ENCODE peak calls at places on chromosome 15, in five cellular contexts. M is GM23248, Z is neuronal stem cell, F is fibroblast of lung, S is IMR-90. G is an unnamed sample.

GRCh38 chr15:71512281-71513016 is 297.9 kb upstream of the NR2E3 start:
- DNase-seq in M (no peak), Z (no peak), F (no peak), S (no peak), G (peak; percentile 22)

GRCh38 chr15:75733761-75734651 is 21.4 kb upstream of the CSPG4 start:
- DNase-seq in M (no peak), Z (no peak), F (no peak), S (no peak), G (no peak)

GRCh38 chr15:48147358-48147757 is 26.6 kb downstream of the SLC24A5 start:
- DNase-seq in M (no peak), Z (no peak), F (no peak), S (peak; percentile 11), G (no peak)

GRCh38 chr15:80234883-80235282 is 17.1 kb downstream of the CTXND1 start:
- DNase-seq in M (peak; percentile 59), Z (no peak), F (peak; percentile 32), S (peak; percentile 14), G (peak; percentile 48)

GRCh38 chr15:81312790-81313543 is 11.0 kb downstream of the STARD5 start:
- DNase-seq in M (peak; percentile 99), Z (no peak), F (peak; percentile 99), S (peak; percentile 99), G (peak; percentile 99)

GRCh38 chr15:84873997-84874396 is 10.5 kb upstream of the SLC28A1 start:
- DNase-seq in M (no peak), Z (no peak), F (no peak), S (no peak), G (no peak)

GRCh38 chr15:74319596-74320357 is 47.7 kb downstream of the CYP11A1 start:
- DNase-seq in M (peak; percentile 9), Z (peak; percentile 80), F (no peak), S (no peak), G (no peak)

GRCh38 chr15:23372284-23372683 is 17.7 kb downstream of the GOLGA8S start:
- DNase-seq in M (no peak), Z (no peak), F (no peak), S (no peak), G (no peak)

GRCh38 chr15:52423852-52424251 is 104.8 kb downstream of the MYO5A start:
- DNase-seq in M (no peak), Z (no peak), F (no peak), S (no peak), G (no peak)

GRCh38 chr15:89776274-89777072 is at the start of gene MESP2:
- DNase-seq in M (peak; percentile 90), Z (peak; percentile 77), F (peak; percentile 76), S (peak; percentile 65), G (peak; percentile 51)

GRCh38 chr15:24734391-24734790 is 58.8 kb downstream of the NPAP1 start:
- DNase-seq in M (no peak), Z (no peak), F (no peak), S (no peak), G (peak; percentile 25)

GRCh38 chr15:101047301-101047781 is 128.2 kb downstream of the LRRK1 start:
- DNase-seq in M (no peak), Z (no peak), F (peak; percentile 51), S (no peak), G (no peak)

GRCh38 chr15:68408971-68409370 is 23.0 kb downstream of the ITGA11 start:
- DNase-seq in M (no peak), Z (no peak), F (no peak), S (no peak), G (no peak)

GRCh38 chr15:48112242-48112641 is 8.5 kb upstream of the SLC24A5 start:
- DNase-seq in M (peak; percentile 7), Z (peak; percentile 38), F (peak; percentile 49), S (peak; percentile 30), G (peak; percentile 51)

GRCh38 chr15:22259881-22260421 is 179.6 kb downstream of the OR4M2 start:
- DNase-seq in M (no peak), Z (no peak), F (no peak), S (no peak), G (no peak)

GRCh38 chr15:35519536-35520149 is 26.3 kb downstream of the DPH6 start:
- DNase-seq in M (peak; percentile 71), Z (peak; percentile 41), F (peak; percentile 75), S (peak; percentile 64), G (peak; percentile 69)

GRCh38 chr15:66622677-66623076 is 56.9 kb upstream of the LCTL start:
- DNase-seq in M (peak; percentile 53), Z (no peak), F (peak; percentile 15), S (no peak), G (no peak)

GRCh38 chr15:84818221-84819131 is 1.3 kb downstream of the ALPK3 start:
- DNase-seq in M (peak; percentile 22), Z (peak; percentile 31), F (peak; percentile 17), S (peak; percentile 14), G (peak; percentile 32)

GRCh38 chr15:83657549-83657948 is 3.6 kb downstream of the ADAMTSL3 start:
- DNase-seq in M (peak; percentile 3), Z (no peak), F (no peak), S (no peak), G (peak; percentile 35)

GRCh38 chr15:32733276-32733675 is 15.5 kb downstream of the GREM1 start:
- DNase-seq in M (peak; percentile 25), Z (no peak), F (peak; percentile 21), S (no peak), G (no peak)

GRCh38 chr15:66587020-66587419 is 21.2 kb upstream of the LCTL start:
- DNase-seq in M (no peak), Z (no peak), F (no peak), S (no peak), G (no peak)

GRCh38 chr15:68377766-68378165 is 54.2 kb downstream of the ITGA11 start:
- DNase-seq in M (no peak), Z (no peak), F (no peak), S (no peak), G (no peak)

GRCh38 chr15:31472636-31473383 is 146.2 kb downstream of the KLF13 start:
- DNase-seq in M (peak; percentile 68), Z (no peak), F (peak; percentile 48), S (peak; percentile 64), G (no peak)

GRCh38 chr15:84552896-84553295 is 47.9 kb upstream of the ZSCAN2 start:
- DNase-seq in M (peak; percentile 79), Z (no peak), F (no peak), S (peak; percentile 50), G (no peak)

GRCh38 chr15:67017318-67017717 is 48.1 kb upstream of the SMAD3 start:
- DNase-seq in M (no peak), Z (no peak), F (no peak), S (no peak), G (no peak)

GRCh38 chr15:77160562-77161481 is 89.9 kb upstream of the TSPAN3 start:
- DNase-seq in M (no peak), Z (no peak), F (no peak), S (no peak), G (peak; percentile 63)

GRCh38 chr15:76168237-76168984 is 108.6 kb downstream of the TMEM266 start:
- DNase-seq in M (peak; percentile 48), Z (no peak), F (no peak), S (no peak), G (no peak)

GRCh38 chr15:84980196-84981053 is 1.2 kb upstream of the PDE8A start:
- DNase-seq in M (peak; percentile 94), Z (peak; percentile 77), F (peak; percentile 88), S (peak; percentile 74), G (peak; percentile 74)

GRCh38 chr15:69304176-69304533 is 5.4 kb downstream of the PAQR5 start:
- DNase-seq in M (peak; percentile 96), Z (no peak), F (peak; percentile 88), S (peak; percentile 92), G (peak; percentile 83)

GRCh38 chr15:85754993-85755392 is 39.7 kb downstream of the KLHL25 start:
- DNase-seq in M (peak; percentile 9), Z (no peak), F (peak; percentile 36), S (peak; percentile 13), G (no peak)

GRCh38 chr15:31215490-31216209 is 111.0 kb upstream of the KLF13 start:
- DNase-seq in M (peak; percentile 77), Z (peak; percentile 59), F (peak; percentile 74), S (no peak), G (peak; percentile 62)

GRCh38 chr15:73002509-73002908 is 49.8 kb upstream of the NEO1 start:
- DNase-seq in M (peak; percentile 86), Z (no peak), F (peak; percentile 55), S (peak; percentile 97), G (no peak)

GRCh38 chr15:94670436-94671034 is 439.2 kb downstream of the MCTP2 start:
- DNase-seq in M (peak; percentile 60), Z (peak; percentile 60), F (peak; percentile 74), S (peak; percentile 35), G (peak; percentile 60)

GRCh38 chr15:25850154-25851111 is 12.7 kb downstream of the ATP10A start:
- DNase-seq in M (peak; percentile 94), Z (peak; percentile 30), F (peak; percentile 69), S (peak; percentile 70), G (peak; percentile 79)

GRCh38 chr15:32877201-32877600 is 159.4 kb downstream of the GREM1 start:
- DNase-seq in M (no peak), Z (no peak), F (no peak), S (no peak), G (no peak)

DNA sequence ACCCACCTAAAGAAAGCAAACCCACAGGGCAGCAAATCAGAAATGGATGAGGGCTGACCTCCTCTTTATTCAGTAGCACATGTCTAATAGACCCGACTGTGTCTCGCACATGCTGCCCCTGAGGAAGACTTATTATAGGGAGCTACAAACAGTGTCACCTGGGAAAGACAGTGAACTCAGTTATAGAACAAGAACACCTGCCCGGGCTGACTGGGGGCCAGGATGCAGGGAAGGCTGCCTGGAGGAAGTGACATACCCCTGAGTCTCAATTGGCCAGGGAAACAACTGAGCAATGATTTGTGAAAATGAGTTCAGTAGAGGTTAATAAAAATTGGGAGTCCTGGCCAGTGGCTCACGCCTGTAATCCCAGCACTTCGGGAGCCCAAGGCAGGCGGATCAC is 78.7 kb upstream of the CGNL1 start:
- DNase-seq in M (no peak), Z (no peak), F (no peak), S (no peak), G (no peak)
- H2AFZ ChIP-seq in M (no peak overlapping the region), Z (no peak overlapping the region), F (no peak overlapping the region), S (no peak overlapping the region), G (no peak overlapping the region)

GRCh38 chr15:93506646-93507045 is 417.6 kb upstream of the RGMA start:
- DNase-seq in M (no peak), Z (no peak), F (no peak), S (no peak), G (no peak)
- H3K9ac ChIP-seq in M (no peak overlapping the region), Z (no peak overlapping the region), F (no peak overlapping the region), S (no peak overlapping the region), G (no peak overlapping the region)

GRCh38 chr15:40872791-40873526 is 1.1 kb downstream of the RHOV start:
- DNase-seq in M (no peak), Z (no peak), F (no peak), S (no peak), G (no peak)
- H2AFZ ChIP-seq in M (peak overlapping the region; percentile 68), Z (peak overlapping the region; percentile 97), F (no peak overlapping the region), S (no peak overlapping the region), G (peak overlapping the region; percentile 80)

GRCh38 chr15:39580630-39581500 is at the start of gene THBS1:
- DNase-seq in M (peak; percentile 97), Z (peak; percentile 91), F (peak; percentile 88), S (peak; percentile 95), G (peak; percentile 94)

GRCh38 chr15:39582977-39583585 is 2.2 kb downstream of the THBS1 start:
- DNase-seq in M (no peak), Z (no peak), F (no peak), S (no peak), G (no peak)

GRCh38 chr15:39580117-39580629 is 706 bp upstream of the THBS1 start:
- DNase-seq in M (peak; percentile 96), Z (peak; percentile 90), F (peak; percentile 97), S (peak; percentile 98), G (peak; percentile 96)

GRCh38 chr15:39582286-39582976 is 1.6 kb downstream of the THBS1 start:
- DNase-seq in M (peak; percentile 91), Z (no peak), F (peak; percentile 57), S (peak; percentile 73), G (peak; percentile 17)

GRCh38 chr15:39581501-39582285 is 814 bp downstream of the THBS1 start:
- DNase-seq in M (peak; percentile 86), Z (no peak), F (peak; percentile 59), S (peak; percentile 65), G (peak; percentile 76)
- H3K9ac ChIP-seq in M (peak overlapping the region; percentile 89), Z (peak overlapping the region; percentile 95), F (peak overlapping the region; percentile 90), S (peak overlapping the region; percentile 85), G (peak overlapping the region; percentile 87)